ENCODE peak calls at places on chromosomes 6 and 20, in four cellular contexts. Z, Q, U and P are unnamed samples.
A peak's percentile ranks its signal among the peaks of the same experiment; 100 is the strongest.

GRCh38 chr6:14910692-14911547 is 334.9 kb upstream of the JARID2 start:
- DNase-seq in Z (peak; percentile 6), Q (no peak), U (no peak), P (peak; percentile 72)

GRCh38 chr20:22962567-22963439 is 72.3 kb upstream of the SSTR4 start:
- DNase-seq in Z (no peak), Q (peak; percentile 5), U (no peak), P (no peak)

GRCh38 chr6:36444470-36444869 is 1.7 kb downstream of the KCTD20 start:
- DNase-seq in Z (no peak), Q (no peak), U (no peak), P (no peak)

GRCh38 chr20:21156266-21156665 is 30.4 kb downstream of the KIZ start:
- DNase-seq in Z (no peak), Q (peak; percentile 21), U (peak; percentile 27), P (no peak)

GRCh38 chr20:45892049-45892816 is 1.1 kb downstream of the CTSA start:
- DNase-seq in Z (no peak), Q (peak; percentile 52), U (no peak), P (no peak)

GRCh38 chr6:6631526-6632276 is 43.2 kb downstream of the LY86 start:
- DNase-seq in Z (no peak), Q (no peak), U (peak; percentile 5), P (no peak)

GRCh38 chr20:47281376-47281775 is 75.1 kb downstream of the ZMYND8 start:
- DNase-seq in Z (no peak), Q (no peak), U (no peak), P (no peak)

GRCh38 chr20:51265366-51265765 is 242.5 kb upstream of the KCNG1 start:
- DNase-seq in Z (no peak), Q (no peak), U (no peak), P (no peak)

GRCh38 chr6:90271831-90272230 is 24.8 kb downstream of the BACH2 start:
- DNase-seq in Z (no peak), Q (no peak), U (no peak), P (no peak)

GRCh38 chr6:33607126-33607783 is 13.9 kb upstream of the ITPR3 start:
- DNase-seq in Z (no peak), Q (no peak), U (no peak), P (no peak)

GRCh38 chr20:64138276-64138815 is 25.9 kb upstream of the MYT1 start:
- DNase-seq in Z (no peak), Q (no peak), U (no peak), P (peak; percentile 35)

GRCh38 chr20:59678951-59679350 is 74.6 kb downstream of the PHACTR3 start:
- DNase-seq in Z (no peak), Q (no peak), U (no peak), P (no peak)

GRCh38 chr20:13546497-13547131 is 92.1 kb downstream of the TASP1 start:
- DNase-seq in Z (peak; percentile 40), Q (peak; percentile 76), U (peak; percentile 9), P (peak; percentile 73)